ENCODE peak calls at places on chromosome 18, in nine cellular contexts. One of them, this sample, is unnamed.

GRCh38 chr18:12990662-12990976 is 543 bp upstream of the CEP192 start:
- DNase-seq in foreskin fibroblast: no peak
- DNase-seq in thyroid gland: no peak
- DNase-seq in bronchial epithelial cell: no peak
- DNase-seq in HCT116: no peak
- DNase-seq in glutamatergic neuron: no peak
- DNase-seq in GM06990: no peak
- DNase-seq in HFFc6: no peak
- DNase-seq in heart left ventricle: no peak
- DNase-seq in this sample: no peak

GRCh38 chr18:25093131-25093530 is 258.8 kb downstream of the ZNF521 start:
- DNase-seq in glutamatergic neuron: no peak
- DNase-seq in heart left ventricle: no peak
- DNase-seq in bronchial epithelial cell: peak; percentile 23
- DNase-seq in foreskin fibroblast: no peak
- DNase-seq in GM06990: no peak
- DNase-seq in HFFc6: no peak
- DNase-seq in HCT116: no peak
- DNase-seq in thyroid gland: no peak
- DNase-seq in this sample: no peak

GRCh38 chr18:12911025-12911927 is 27.2 kb upstream of the PTPN2 start:
- DNase-seq in glutamatergic neuron: peak; percentile 60
- DNase-seq in GM06990: peak; percentile 63
- DNase-seq in heart left ventricle: peak; percentile 38
- DNase-seq in HFFc6: no peak
- DNase-seq in bronchial epithelial cell: peak; percentile 29
- DNase-seq in thyroid gland: peak; percentile 90
- DNase-seq in foreskin fibroblast: peak; percentile 34
- DNase-seq in HCT116: no peak
- DNase-seq in this sample: peak; percentile 55

GRCh38 chr18:33212363-33212762 is 228.2 kb downstream of the CCDC178 start:
- DNase-seq in heart left ventricle: no peak
- DNase-seq in thyroid gland: no peak
- DNase-seq in foreskin fibroblast: no peak
- DNase-seq in HCT116: no peak
- DNase-seq in GM06990: no peak
- DNase-seq in bronchial epithelial cell: peak; percentile 76
- DNase-seq in glutamatergic neuron: no peak
- DNase-seq in HFFc6: no peak
- DNase-seq in this sample: no peak

GRCh38 chr18:3603460-3604259 is 153.7 kb downstream of the TGIF1 start:
- DNase-seq in HFFc6: peak; percentile 96
- DNase-seq in foreskin fibroblast: peak; percentile 96
- DNase-seq in heart left ventricle: no peak
- DNase-seq in HCT116: peak; percentile 94
- DNase-seq in GM06990: no peak
- DNase-seq in bronchial epithelial cell: peak; percentile 97
- DNase-seq in glutamatergic neuron: no peak
- DNase-seq in thyroid gland: peak; percentile 41
- DNase-seq in this sample: peak; percentile 99

GRCh38 chr18:22143347-22144340 is 25.7 kb upstream of the GATA6 start:
- DNase-seq in bronchial epithelial cell: no peak
- DNase-seq in thyroid gland: no peak
- DNase-seq in heart left ventricle: no peak
- DNase-seq in GM06990: no peak
- DNase-seq in foreskin fibroblast: no peak
- DNase-seq in HFFc6: no peak
- DNase-seq in HCT116: no peak
- DNase-seq in glutamatergic neuron: no peak
- DNase-seq in this sample: no peak

GRCh38 chr18:29154196-29154757 is 977.3 kb upstream of the CDH2 start:
- DNase-seq in bronchial epithelial cell: peak; percentile 81
- DNase-seq in HCT116: no peak
- DNase-seq in glutamatergic neuron: no peak
- DNase-seq in thyroid gland: no peak
- DNase-seq in foreskin fibroblast: peak; percentile 55
- DNase-seq in heart left ventricle: no peak
- DNase-seq in HFFc6: peak; percentile 44
- DNase-seq in GM06990: no peak
- DNase-seq in this sample: peak; percentile 82

GRCh38 chr18:78659057-78659456 is 320.6 kb upstream of the SALL3 start:
- DNase-seq in HFFc6: no peak
- DNase-seq in bronchial epithelial cell: no peak
- DNase-seq in foreskin fibroblast: no peak
- DNase-seq in GM06990: no peak
- DNase-seq in glutamatergic neuron: no peak
- DNase-seq in HCT116: no peak
- DNase-seq in heart left ventricle: no peak
- DNase-seq in thyroid gland: no peak
- DNase-seq in this sample: no peak

GRCh38 chr18:9434240-9434701 is 41.0 kb upstream of the RALBP1 start:
- DNase-seq in bronchial epithelial cell: no peak
- DNase-seq in HFFc6: no peak
- DNase-seq in glutamatergic neuron: peak; percentile 47
- DNase-seq in thyroid gland: no peak
- DNase-seq in heart left ventricle: no peak
- DNase-seq in HCT116: no peak
- DNase-seq in GM06990: no peak
- DNase-seq in foreskin fibroblast: no peak
- DNase-seq in this sample: no peak

GRCh38 chr18:37321578-37322496 is 243.8 kb downstream of the CELF4 start:
- DNase-seq in HFFc6: no peak
- DNase-seq in HCT116: no peak
- DNase-seq in bronchial epithelial cell: no peak
- DNase-seq in heart left ventricle: no peak
- DNase-seq in glutamatergic neuron: no peak
- DNase-seq in GM06990: no peak
- DNase-seq in foreskin fibroblast: no peak
- DNase-seq in thyroid gland: no peak
- DNase-seq in this sample: no peak

GRCh38 chr18:66764225-66764624 is 160.3 kb upstream of the CDH19 start:
- DNase-seq in glutamatergic neuron: no peak
- DNase-seq in heart left ventricle: peak; percentile 43
- DNase-seq in thyroid gland: no peak
- DNase-seq in bronchial epithelial cell: no peak
- DNase-seq in HFFc6: no peak
- DNase-seq in HCT116: no peak
- DNase-seq in GM06990: no peak
- DNase-seq in foreskin fibroblast: no peak
- DNase-seq in this sample: no peak

GRCh38 chr18:36828157-36828629 is 609 bp downstream of the TPGS2 start:
- DNase-seq in thyroid gland: peak; percentile 39
- DNase-seq in HCT116: peak; percentile 6
- DNase-seq in HFFc6: peak; percentile 42
- DNase-seq in bronchial epithelial cell: peak; percentile 59
- DNase-seq in foreskin fibroblast: peak; percentile 67
- DNase-seq in GM06990: no peak
- DNase-seq in heart left ventricle: no peak
- DNase-seq in glutamatergic neuron: no peak
- DNase-seq in this sample: peak; percentile 62

GRCh38 chr18:25737710-25738251 is 352.6 kb downstream of the SS18 start:
- DNase-seq in foreskin fibroblast: peak; percentile 96
- DNase-seq in HFFc6: peak; percentile 49
- DNase-seq in heart left ventricle: no peak
- DNase-seq in bronchial epithelial cell: no peak
- DNase-seq in HCT116: peak; percentile 6
- DNase-seq in glutamatergic neuron: peak; percentile 87
- DNase-seq in GM06990: no peak
- DNase-seq in thyroid gland: no peak
- DNase-seq in this sample: peak; percentile 87

GRCh38 chr18:22977847-22978701 is 44.9 kb downstream of the RBBP8 start:
- DNase-seq in GM06990: peak; percentile 11
- DNase-seq in foreskin fibroblast: peak; percentile 76
- DNase-seq in bronchial epithelial cell: peak; percentile 97
- DNase-seq in glutamatergic neuron: no peak
- DNase-seq in thyroid gland: no peak
- DNase-seq in heart left ventricle: no peak
- DNase-seq in HFFc6: peak; percentile 78
- DNase-seq in HCT116: peak; percentile 85
- DNase-seq in this sample: peak; percentile 94

GRCh38 chr18:6781846-6782245 is 52.3 kb downstream of the ARHGAP28 start:
- DNase-seq in GM06990: no peak
- DNase-seq in thyroid gland: no peak
- DNase-seq in foreskin fibroblast: peak; percentile 73
- DNase-seq in heart left ventricle: no peak
- DNase-seq in HCT116: no peak
- DNase-seq in bronchial epithelial cell: peak; percentile 32
- DNase-seq in glutamatergic neuron: no peak
- DNase-seq in HFFc6: no peak
- DNase-seq in this sample: peak; percentile 58

GRCh38 chr18:55245200-55245599 is 285.9 kb upstream of the CCDC68 start:
- DNase-seq in HFFc6: peak; percentile 45
- DNase-seq in foreskin fibroblast: peak; percentile 39
- DNase-seq in thyroid gland: no peak
- DNase-seq in HCT116: no peak
- DNase-seq in GM06990: no peak
- DNase-seq in heart left ventricle: no peak
- DNase-seq in glutamatergic neuron: no peak
- DNase-seq in bronchial epithelial cell: no peak
- DNase-seq in this sample: peak; percentile 40

GRCh38 chr18:35026407-35027061 is 14.7 kb upstream of the MAPRE2 start:
- DNase-seq in glutamatergic neuron: no peak
- DNase-seq in HFFc6: peak; percentile 13
- DNase-seq in GM06990: no peak
- DNase-seq in thyroid gland: no peak
- DNase-seq in HCT116: no peak
- DNase-seq in bronchial epithelial cell: no peak
- DNase-seq in foreskin fibroblast: peak; percentile 23
- DNase-seq in heart left ventricle: no peak
- DNase-seq in this sample: no peak
- TF ChIP-seq CTCF in glutamatergic neuron: no peak
- TF ChIP-seq CTCF in HFFc6: peak; percentile 45
- TF ChIP-seq CTCF in GM06990: peak; percentile 19
- TF ChIP-seq CTCF in thyroid gland: no peak
- TF ChIP-seq CTCF in HCT116: no peak
- TF ChIP-seq CTCF in bronchial epithelial cell: no peak
- TF ChIP-seq CTCF in foreskin fibroblast: no peak
- TF ChIP-seq CTCF in heart left ventricle: peak; percentile 37
- TF ChIP-seq CTCF in this sample: no peak

GRCh38 chr18:40159141-40160017 is 1795.7 kb upstream of the PIK3C3 start:
- DNase-seq in GM06990: no peak
- DNase-seq in heart left ventricle: no peak
- DNase-seq in HCT116: peak; percentile 16
- DNase-seq in bronchial epithelial cell: peak; percentile 54
- DNase-seq in HFFc6: peak; percentile 1
- DNase-seq in foreskin fibroblast: peak; percentile 67
- DNase-seq in glutamatergic neuron: no peak
- DNase-seq in thyroid gland: no peak
- DNase-seq in this sample: peak; percentile 33
- TF ChIP-seq CTCF in GM06990: peak; percentile 32
- TF ChIP-seq CTCF in heart left ventricle: peak; percentile 47
- TF ChIP-seq CTCF in HCT116: peak; percentile 63
- TF ChIP-seq CTCF in bronchial epithelial cell: peak; percentile 62
- TF ChIP-seq CTCF in HFFc6: peak; percentile 76
- TF ChIP-seq CTCF in foreskin fibroblast: peak; percentile 63
- TF ChIP-seq CTCF in glutamatergic neuron: peak; percentile 70
- TF ChIP-seq CTCF in thyroid gland: no peak
- TF ChIP-seq CTCF in this sample: peak; percentile 79

GRCh38 chr18:59267511-59268126 is 5.6 kb downstream of the RAX start:
- DNase-seq in HFFc6: no peak
- DNase-seq in bronchial epithelial cell: no peak
- DNase-seq in heart left ventricle: no peak
- DNase-seq in foreskin fibroblast: peak; percentile 29
- DNase-seq in glutamatergic neuron: no peak
- DNase-seq in HCT116: no peak
- DNase-seq in thyroid gland: no peak
- DNase-seq in GM06990: no peak
- DNase-seq in this sample: no peak

GRCh38 chr18:59268127-59268721 is 5.0 kb downstream of the RAX start:
- DNase-seq in foreskin fibroblast: no peak
- DNase-seq in bronchial epithelial cell: no peak
- DNase-seq in thyroid gland: no peak
- DNase-seq in heart left ventricle: no peak
- DNase-seq in glutamatergic neuron: no peak
- DNase-seq in HFFc6: no peak
- DNase-seq in GM06990: no peak
- DNase-seq in HCT116: no peak
- DNase-seq in this sample: no peak

GRCh38 chr18:59269563-59270214 is 3.6 kb downstream of the RAX start:
- DNase-seq in HCT116: no peak
- DNase-seq in thyroid gland: no peak
- DNase-seq in glutamatergic neuron: no peak
- DNase-seq in bronchial epithelial cell: no peak
- DNase-seq in foreskin fibroblast: no peak
- DNase-seq in HFFc6: no peak
- DNase-seq in heart left ventricle: no peak
- DNase-seq in GM06990: no peak
- DNase-seq in this sample: no peak

GRCh38 chr18:59270689-59271257 is 2.5 kb downstream of the RAX start:
- DNase-seq in thyroid gland: no peak
- DNase-seq in glutamatergic neuron: no peak
- DNase-seq in foreskin fibroblast: no peak
- DNase-seq in heart left ventricle: no peak
- DNase-seq in bronchial epithelial cell: no peak
- DNase-seq in GM06990: no peak
- DNase-seq in HFFc6: no peak
- DNase-seq in HCT116: no peak
- DNase-seq in this sample: no peak

DNA sequence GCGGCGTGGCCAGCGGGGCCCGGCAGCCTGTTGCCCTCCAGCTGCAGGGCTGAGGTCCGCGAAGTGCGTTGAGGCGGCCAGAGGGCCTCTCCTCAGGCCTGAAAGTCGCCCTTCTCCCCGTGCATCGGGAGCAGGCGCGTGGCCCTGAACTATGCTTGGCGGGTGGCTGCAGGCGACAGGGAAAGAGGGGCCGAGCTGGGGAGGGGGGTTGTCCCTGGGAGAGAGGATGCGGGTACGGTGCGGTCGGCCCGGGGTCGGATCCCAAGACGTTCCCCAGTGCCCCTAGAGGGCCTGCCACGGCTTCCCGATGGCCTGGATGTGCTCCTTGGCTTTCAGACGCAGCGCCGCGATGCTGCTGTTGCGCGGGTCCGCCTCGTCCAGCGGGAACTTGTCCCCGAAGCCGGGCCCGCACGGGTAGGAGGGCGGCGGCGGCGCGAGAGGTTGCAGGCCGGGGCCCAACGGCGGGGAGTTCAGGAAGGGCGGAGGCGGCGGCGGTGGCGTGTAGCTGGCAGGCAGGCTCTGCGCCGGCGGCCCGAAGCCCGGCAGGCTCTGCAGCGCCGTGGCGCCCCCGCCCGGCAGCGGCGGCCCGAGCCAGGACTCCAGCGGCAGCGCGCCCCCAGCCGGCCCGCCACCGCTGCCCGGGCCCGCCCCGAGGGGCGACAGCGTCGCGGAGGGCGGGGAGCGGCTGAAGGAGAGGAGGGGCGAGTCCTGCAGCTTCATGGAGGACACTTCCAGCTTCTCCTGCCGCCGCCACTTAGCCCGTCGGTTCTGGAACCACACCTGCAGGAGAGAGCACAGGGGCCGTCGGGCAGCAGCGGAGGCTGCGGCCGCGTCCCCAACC is 4.3 kb downstream of the RAX start:
- DNase-seq in thyroid gland: peak; percentile 28
- DNase-seq in GM06990: peak; percentile 60
- DNase-seq in bronchial epithelial cell: no peak
- DNase-seq in heart left ventricle: no peak
- DNase-seq in HCT116: no peak
- DNase-seq in HFFc6: no peak
- DNase-seq in foreskin fibroblast: peak; percentile 37
- DNase-seq in glutamatergic neuron: peak; percentile 81
- DNase-seq in this sample: peak; percentile 25
- TF ChIP-seq CTCF in thyroid gland: no peak
- TF ChIP-seq CTCF in GM06990: no peak
- TF ChIP-seq CTCF in bronchial epithelial cell: no peak
- TF ChIP-seq CTCF in heart left ventricle: peak; percentile 16
- TF ChIP-seq CTCF in HCT116: peak; percentile 17
- TF ChIP-seq CTCF in HFFc6: no peak
- TF ChIP-seq CTCF in foreskin fibroblast: no peak
- TF ChIP-seq CTCF in glutamatergic neuron: no peak
- TF ChIP-seq CTCF in this sample: no peak

GRCh38 chr18:74310411-74310810 is 5.2 kb upstream of the C18orf63 start:
- DNase-seq in HCT116: no peak
- DNase-seq in thyroid gland: no peak
- DNase-seq in glutamatergic neuron: no peak
- DNase-seq in heart left ventricle: no peak
- DNase-seq in GM06990: no peak
- DNase-seq in HFFc6: peak; percentile 71
- DNase-seq in bronchial epithelial cell: peak; percentile 81
- DNase-seq in foreskin fibroblast: peak; percentile 74
- DNase-seq in this sample: peak; percentile 29
- TF ChIP-seq CTCF in HCT116: peak; percentile 39
- TF ChIP-seq CTCF in thyroid gland: no peak
- TF ChIP-seq CTCF in glutamatergic neuron: no peak
- TF ChIP-seq CTCF in heart left ventricle: peak; percentile 38
- TF ChIP-seq CTCF in GM06990: peak; percentile 37
- TF ChIP-seq CTCF in HFFc6: peak; percentile 67
- TF ChIP-seq CTCF in bronchial epithelial cell: peak; percentile 72
- TF ChIP-seq CTCF in foreskin fibroblast: peak; percentile 35
- TF ChIP-seq CTCF in this sample: peak; percentile 40